ENCODE peak calls at places on chromosomes 7 and 10, in nine cellular contexts. A is endothelial cell of umbilical vein; U is psoas muscle; M is ovary; L is PC-9; T is neuronal stem cell; Y is CD8-positive, alpha-beta T cell; G is H1; K is lung. P is an unnamed sample. For H3K4me1, the result is how much of the 10 kb centered on the place peaks cover.

GRCh38 chr7:100220833-100221718 is 1.3 kb downstream of the PVRIG start:
- DNase-seq in A (no peak), U (no peak), M (no peak), L (no peak), T (no peak), Y (peak), G (no peak), K (no peak), P (peak)

GRCh38 chr7:34759477-34760125 is 101.6 kb downstream of the NPSR1 start:
- DNase-seq in A (peak), U (no peak), M (no peak), L (no peak), T (peak), Y (no peak), G (no peak), K (no peak), P (no peak)

GRCh38 chr10:132915411-132915810 is 27.0 kb downstream of the CFAP46 start:
- DNase-seq in A (no peak), U (no peak), M (peak), L (no peak), T (no peak), Y (no peak), G (no peak), K (no peak), P (no peak)

GRCh38 chr10:72855790-72856189 is 37.7 kb upstream of the OIT3 start:
- DNase-seq in A (no peak), U (no peak), M (no peak), L (no peak), T (no peak), Y (no peak), G (no peak), K (no peak), P (no peak)

GRCh38 chr10:117246997-117247667 is 6.2 kb downstream of the SLC18A2 start:
- DNase-seq in A (no peak), U (no peak), M (no peak), L (no peak), T (no peak), Y (no peak), G (no peak), K (no peak), P (no peak)

GRCh38 chr10:78408671-78409472 is 375.2 kb downstream of the RPS24 start:
- DNase-seq in A (peak), U (peak), M (peak), L (peak), T (no peak), Y (no peak), G (no peak), K (peak), P (no peak)

GRCh38 chr7:116704650-116705049 is 32.7 kb downstream of the MET start:
- DNase-seq in A (no peak), U (no peak), M (no peak), L (no peak), T (no peak), Y (no peak), G (no peak), K (no peak), P (no peak)

GRCh38 chr7:19213746-19214145 is 68.5 kb upstream of the FERD3L start:
- DNase-seq in A (no peak), U (no peak), M (no peak), L (no peak), T (no peak), Y (no peak), G (no peak), K (no peak), P (no peak)

GRCh38 chr10:133129151-133129853 is 30.7 kb upstream of the KNDC1 start:
- DNase-seq in A (no peak), U (no peak), M (peak), L (no peak), T (no peak), Y (no peak), G (no peak), K (no peak), P (no peak)

GRCh38 chr7:43697690-43698089 is 31.6 kb downstream of the COA1 start:
- DNase-seq in A (no peak), U (no peak), M (no peak), L (no peak), T (no peak), Y (no peak), G (no peak), K (no peak), P (no peak)

GRCh38 chr10:11113156-11113555 is 95.5 kb downstream of the CELF2 start:
- DNase-seq in A (no peak), U (no peak), M (no peak), L (no peak), T (no peak), Y (peak), G (no peak), K (no peak), P (peak)

GRCh38 chr7:24882989-24883631 is 96.9 kb downstream of the OSBPL3 start:
- DNase-seq in A (peak), U (peak), M (no peak), L (no peak), T (no peak), Y (no peak), G (no peak), K (no peak), P (no peak)

GRCh38 chr10:32446701-32447406 is 914 bp downstream of the CCDC7 start:
- DNase-seq in A (peak), U (no peak), M (no peak), L (no peak), T (no peak), Y (no peak), G (no peak), K (no peak), P (no peak)

GRCh38 chr7:142587578-142588191 is 161.6 kb upstream of the PRSS1 start:
- DNase-seq in A (peak), U (no peak), M (no peak), L (peak), T (peak), Y (no peak), G (no peak), K (no peak), P (peak)

GRCh38 chr7:151456276-151456675 is 16.3 kb upstream of the CRYGN start:
- DNase-seq in A (no peak), U (no peak), M (no peak), L (no peak), T (no peak), Y (no peak), G (no peak), K (no peak), P (no peak)

GRCh38 chr10:78148564-78148963 is 114.9 kb downstream of the RPS24 start:
- DNase-seq in A (no peak), U (no peak), M (no peak), L (no peak), T (no peak), Y (no peak), G (no peak), K (no peak), P (no peak)

GRCh38 chr10:29541826-29542225 is 92.9 kb downstream of the SVIL start:
- DNase-seq in A (no peak), U (no peak), M (no peak), L (no peak), T (no peak), Y (no peak), G (no peak), K (no peak), P (no peak)

GRCh38 chr10:79088613-79089355 is 20.0 kb downstream of the ZMIZ1 start:
- DNase-seq in A (no peak), U (no peak), M (no peak), L (no peak), T (no peak), Y (no peak), G (no peak), K (no peak), P (no peak)

GRCh38 chr10:95221124-95221523 is 27.1 kb downstream of the ACSM6 start:
- DNase-seq in A (no peak), U (no peak), M (no peak), L (peak), T (no peak), Y (no peak), G (no peak), K (no peak), P (no peak)

GRCh38 chr7:40604601-40605438 is 470.0 kb downstream of the SUGCT start:
- DNase-seq in A (peak), U (peak), M (peak), L (no peak), T (peak), Y (no peak), G (peak), K (peak), P (no peak)

GRCh38 chr7:123929107-123929506 is 4.1 kb downstream of the SPAM1 start:
- DNase-seq in A (no peak), U (no peak), M (no peak), L (peak), T (no peak), Y (no peak), G (no peak), K (no peak), P (no peak)

GRCh38 chr7:39609462-39610149 is 13.8 kb upstream of the RALA start:
- DNase-seq in A (peak), U (no peak), M (no peak), L (no peak), T (peak), Y (peak), G (no peak), K (no peak), P (no peak)

GRCh38 chr7:98170944-98171343 is 40.3 kb upstream of the BHLHA15 start:
- DNase-seq in A (no peak), U (no peak), M (no peak), L (no peak), T (no peak), Y (no peak), G (no peak), K (no peak), P (no peak)

GRCh38 chr7:149781921-149782320 is 8.5 kb upstream of the ZNF467 start:
- DNase-seq in A (no peak), U (no peak), M (no peak), L (no peak), T (no peak), Y (no peak), G (no peak), K (no peak), P (no peak)

GRCh38 chr7:40887099-40887498 is 752.3 kb downstream of the SUGCT start:
- DNase-seq in A (no peak), U (no peak), M (no peak), L (no peak), T (no peak), Y (no peak), G (no peak), K (no peak), P (no peak)

GRCh38 chr7:1694551-1694950 is 24.5 kb downstream of the ELFN1 start:
- DNase-seq in A (no peak), U (peak), M (no peak), L (no peak), T (no peak), Y (no peak), G (no peak), K (no peak), P (no peak)

GRCh38 chr7:30548762-30549344 is 44.2 kb upstream of the GGCT start:
- DNase-seq in A (peak), U (no peak), M (peak), L (peak), T (peak), Y (peak), G (no peak), K (peak), P (peak)

GRCh38 chr7:101803203-101804086 is 14.0 kb upstream of the CUX1 start:
- DNase-seq in A (no peak), U (no peak), M (no peak), L (no peak), T (no peak), Y (no peak), G (no peak), K (no peak), P (no peak)

GRCh38 chr7:141043621-141044020 is 28.9 kb upstream of the MRPS33 start:
- DNase-seq in A (no peak), U (no peak), M (no peak), L (no peak), T (no peak), Y (no peak), G (no peak), K (no peak), P (no peak)

GRCh38 chr7:7761340-7761973 is 43.0 kb upstream of the RPA3 start:
- DNase-seq in A (peak), U (no peak), M (no peak), L (no peak), T (no peak), Y (no peak), G (no peak), K (no peak), P (peak)

GRCh38 chr7:36304099-36304425 is 85.6 kb upstream of the ANLN start:
- DNase-seq in A (no peak), U (no peak), M (no peak), L (no peak), T (no peak), Y (no peak), G (no peak), K (no peak), P (no peak)

GRCh38 chr10:131948501-131948900 is 33.2 kb downstream of the BNIP3 start:
- DNase-seq in A (no peak), U (no peak), M (no peak), L (no peak), T (no peak), Y (no peak), G (no peak), K (no peak), P (no peak)

GRCh38 chr7:1314908-1315450 is 82.3 kb downstream of the UNCX start:
- DNase-seq in A (no peak), U (no peak), M (no peak), L (no peak), T (no peak), Y (no peak), G (no peak), K (no peak), P (no peak)

GRCh38 chr7:43856996-43857395 is 12.3 kb downstream of the MRPS24 start:
- DNase-seq in A (no peak), U (no peak), M (no peak), L (no peak), T (no peak), Y (no peak), G (no peak), K (no peak), P (no peak)

GRCh38 chr7:129914536-129915272 is 38.1 kb downstream of the UBE2H start:
- DNase-seq in A (peak), U (no peak), M (no peak), L (no peak), T (no peak), Y (peak), G (no peak), K (no peak), P (peak)

GRCh38 chr10:112385143-112385695 is 11.3 kb downstream of the ACSL5 start:
- DNase-seq in A (no peak), U (no peak), M (no peak), L (no peak), T (no peak), Y (no peak), G (no peak), K (no peak), P (no peak)
- H3K4me1 ChIP-seq in A (under half), U (under half), M (under half), L (half or more), T (under half), Y (under half), G (under half), K (under half), P (under half)

GRCh38 chr10:16155761-16156322 is 281.0 kb upstream of the PTER start:
- DNase-seq in A (no peak), U (no peak), M (no peak), L (no peak), T (no peak), Y (no peak), G (no peak), K (no peak), P (no peak)
- H3K4me1 ChIP-seq in A (under half), U (under half), M (under half), L (under half), T (under half), Y (under half), G (under half), K (under half), P (under half)

GRCh38 chr10:74008212-74008731 is 10.4 kb downstream of the VCL start:
- DNase-seq in A (peak), U (no peak), M (no peak), L (no peak), T (no peak), Y (no peak), G (no peak), K (no peak), P (no peak)
- H3K4me1 ChIP-seq in A (under half), U (half or more), M (under half), L (half or more), T (under half), Y (under half), G (under half), K (under half), P (under half)

GRCh38 chr7:5598769-5599371 is 175.2 kb upstream of the TNRC18 start:
- DNase-seq in A (no peak), U (no peak), M (peak), L (peak), T (no peak), Y (no peak), G (no peak), K (no peak), P (no peak)
- H3K4me1 ChIP-seq in A (under half), U (under half), M (under half), L (under half), T (under half), Y (under half), G (under half), K (under half), P (under half)

GRCh38 chr10:76918106-76918505 is 719.5 kb downstream of the KCNMA1 start:
- DNase-seq in A (no peak), U (no peak), M (no peak), L (no peak), T (no peak), Y (no peak), G (no peak), K (no peak), P (no peak)

GRCh38 chr10:76922666-76923065 is 714.9 kb downstream of the KCNMA1 start:
- DNase-seq in A (no peak), U (no peak), M (no peak), L (no peak), T (no peak), Y (no peak), G (no peak), K (no peak), P (no peak)

GRCh38 chr10:76916536-76916935 is 721.1 kb downstream of the KCNMA1 start:
- DNase-seq in A (no peak), U (no peak), M (no peak), L (no peak), T (no peak), Y (no peak), G (no peak), K (no peak), P (no peak)

GRCh38 chr10:76920581-76920980 is 717.0 kb downstream of the KCNMA1 start:
- DNase-seq in A (no peak), U (no peak), M (no peak), L (no peak), T (no peak), Y (no peak), G (no peak), K (no peak), P (no peak)

GRCh38 chr10:76917071-76917470 is 720.5 kb downstream of the KCNMA1 start:
- DNase-seq in A (no peak), U (no peak), M (no peak), L (no peak), T (no peak), Y (no peak), G (no peak), K (no peak), P (no peak)
- H3K4me1 ChIP-seq in A (under half), U (under half), M (under half), L (under half), T (under half), Y (under half), G (under half), K (under half), P (under half)

DNA sequence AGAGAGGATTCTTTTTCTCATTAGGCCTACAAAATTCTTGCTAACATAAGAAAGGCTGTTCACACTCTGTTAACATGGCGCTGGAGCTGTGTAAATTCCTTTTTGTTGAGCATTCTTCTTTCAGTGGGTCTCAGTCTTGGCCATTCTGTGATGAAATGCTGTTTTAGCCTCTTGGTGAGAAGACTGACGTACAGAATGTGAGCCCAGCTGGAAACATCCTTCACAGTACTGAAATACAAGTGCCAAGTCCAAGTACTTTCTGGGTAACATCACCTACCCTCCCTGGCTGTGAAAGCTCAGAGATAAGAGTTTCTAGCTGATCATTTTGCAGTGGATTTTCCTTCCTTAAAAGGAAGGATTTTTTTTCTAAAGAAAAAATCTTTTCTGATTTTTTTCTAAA is 231.8 kb downstream of the AHR start:
- DNase-seq in A (no peak), U (no peak), M (no peak), L (no peak), T (no peak), Y (no peak), G (no peak), K (no peak), P (no peak)
- H3K4me1 ChIP-seq in A (under half), U (under half), M (under half), L (under half), T (under half), Y (under half), G (under half), K (under half), P (under half)

GRCh38 chr10:88540355-88540754 is 42.8 kb downstream of the RNLS start:
- DNase-seq in A (no peak), U (no peak), M (no peak), L (no peak), T (no peak), Y (no peak), G (no peak), K (no peak), P (no peak)

GRCh38 chr10:88538038-88538437 is 45.1 kb downstream of the RNLS start:
- DNase-seq in A (no peak), U (no peak), M (no peak), L (no peak), T (peak), Y (no peak), G (no peak), K (no peak), P (no peak)

GRCh38 chr10:88534072-88534665 is 48.9 kb downstream of the RNLS start:
- DNase-seq in A (no peak), U (no peak), M (no peak), L (no peak), T (no peak), Y (no peak), G (no peak), K (no peak), P (no peak)

GRCh38 chr10:88536437-88536836 is 46.7 kb downstream of the RNLS start:
- DNase-seq in A (no peak), U (no peak), M (no peak), L (no peak), T (no peak), Y (no peak), G (no peak), K (no peak), P (no peak)

GRCh38 chr10:88537337-88537736 is 45.8 kb downstream of the RNLS start:
- DNase-seq in A (no peak), U (no peak), M (no peak), L (no peak), T (no peak), Y (no peak), G (no peak), K (no peak), P (no peak)
- H3K4me1 ChIP-seq in A (under half), U (under half), M (under half), L (under half), T (under half), Y (under half), G (under half), K (under half), P (under half)

GRCh38 chr7:115013887-115014286 is 92.0 kb downstream of the MDFIC start:
- DNase-seq in A (no peak), U (no peak), M (no peak), L (no peak), T (no peak), Y (no peak), G (no peak), K (no peak), P (no peak)
- H3K4me1 ChIP-seq in A (under half), U (under half), M (under half), L (under half), T (under half), Y (under half), G (under half), K (under half), P (under half)

GRCh38 chr10:96271017-96271815 is at the start of gene BLNK:
- DNase-seq in A (no peak), U (peak), M (no peak), L (peak), T (no peak), Y (no peak), G (no peak), K (peak), P (no peak)

GRCh38 chr10:96272986-96273280 is 1.6 kb upstream of the BLNK start:
- DNase-seq in A (no peak), U (no peak), M (no peak), L (no peak), T (no peak), Y (no peak), G (no peak), K (no peak), P (no peak)

GRCh38 chr10:96270564-96270963 is 805 bp downstream of the BLNK start:
- DNase-seq in A (no peak), U (no peak), M (no peak), L (no peak), T (no peak), Y (no peak), G (no peak), K (no peak), P (no peak)

GRCh38 chr10:96269438-96270300 is 1.7 kb downstream of the BLNK start:
- DNase-seq in A (no peak), U (no peak), M (no peak), L (no peak), T (no peak), Y (no peak), G (no peak), K (no peak), P (no peak)

GRCh38 chr10:96272256-96272985 is 1.1 kb upstream of the BLNK start:
- DNase-seq in A (no peak), U (no peak), M (no peak), L (no peak), T (no peak), Y (no peak), G (no peak), K (no peak), P (no peak)
- H3K4me1 ChIP-seq in A (under half), U (under half), M (under half), L (under half), T (under half), Y (under half), G (under half), K (under half), P (under half)

DNA sequence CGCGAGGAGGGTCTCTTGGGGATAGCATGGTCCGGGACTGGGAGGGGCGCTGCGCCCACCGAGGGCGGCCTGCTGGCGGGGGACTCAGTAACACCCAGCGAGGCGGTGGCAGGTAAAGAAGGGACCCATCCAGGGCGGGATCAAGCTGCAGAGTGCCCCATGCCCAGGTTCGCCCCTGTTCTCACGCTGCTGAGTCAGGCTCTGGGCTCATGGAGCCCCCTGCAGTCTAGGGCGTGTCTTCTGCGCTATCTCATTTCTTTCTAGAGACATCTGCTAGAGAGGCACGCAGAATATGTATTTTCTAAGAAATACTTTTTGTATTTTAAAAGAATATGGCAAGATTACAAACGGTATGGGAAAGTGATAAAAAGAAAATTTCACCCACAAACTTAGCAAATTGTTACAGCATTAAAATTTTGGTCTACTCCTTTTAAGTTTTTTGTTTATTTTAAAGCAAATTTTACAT is 933 bp downstream of the EPDR1 start:
- DNase-seq in A (no peak), U (peak), M (peak), L (no peak), T (peak), Y (no peak), G (no peak), K (peak), P (no peak)
- H3K4me1 ChIP-seq in A (under half), U (under half), M (under half), L (under half), T (under half), Y (under half), G (under half), K (under half), P (under half)

P was measured in CD8-positive, alpha-beta memory T cell.